ENCODE peak calls at places on chromosomes 5 and 9, in four cellular contexts. One of them, this sample, is unnamed.

GRCh38 chr9:35827486-35827885 is 1.0 kb downstream of the FAM221B start:
- DNase-seq in HEK293T: no peak
- DNase-seq in GM03348: peak
- DNase-seq in HS-27A: peak
- DNase-seq in this sample: no peak

GRCh38 chr9:93083592-93084470 is 12.2 kb upstream of the CARD19 start:
- DNase-seq in HEK293T: no peak
- DNase-seq in GM03348: no peak
- DNase-seq in HS-27A: no peak
- DNase-seq in this sample: no peak

GRCh38 chr5:63958654-63959053 is 3.6 kb downstream of the HTR1A start:
- DNase-seq in HEK293T: no peak
- DNase-seq in GM03348: no peak
- DNase-seq in HS-27A: no peak
- DNase-seq in this sample: no peak

GRCh38 chr5:115349001-115349817 is 52.8 kb upstream of the CCDC112 start:
- DNase-seq in HEK293T: no peak
- DNase-seq in GM03348: peak
- DNase-seq in HS-27A: peak
- DNase-seq in this sample: no peak

GRCh38 chr5:125154321-125154811 is 407.9 kb upstream of the ZNF608 start:
- DNase-seq in HEK293T: no peak
- DNase-seq in GM03348: peak
- DNase-seq in HS-27A: peak
- DNase-seq in this sample: no peak

GRCh38 chr5:30605693-30606268 is 587.7 kb upstream of the CDH6 start:
- DNase-seq in HEK293T: no peak
- DNase-seq in GM03348: no peak
- DNase-seq in HS-27A: no peak
- DNase-seq in this sample: no peak

GRCh38 chr9:80664327-80665210 is 1024.8 kb downstream of the TLE1 start:
- DNase-seq in HEK293T: no peak
- DNase-seq in GM03348: no peak
- DNase-seq in HS-27A: no peak
- DNase-seq in this sample: no peak

GRCh38 chr9:134928796-134929559 is 11.3 kb upstream of the FCN1 start:
- DNase-seq in HEK293T: no peak
- DNase-seq in GM03348: no peak
- DNase-seq in HS-27A: no peak
- DNase-seq in this sample: no peak

GRCh38 chr9:87212563-87213154 is 265.4 kb upstream of the GAS1 start:
- DNase-seq in HEK293T: no peak
- DNase-seq in GM03348: no peak
- DNase-seq in HS-27A: no peak
- DNase-seq in this sample: no peak

GRCh38 chr5:40353442-40353841 is 326.3 kb upstream of the PTGER4 start:
- DNase-seq in HEK293T: no peak
- DNase-seq in GM03348: no peak
- DNase-seq in HS-27A: no peak
- DNase-seq in this sample: no peak

GRCh38 chr5:142545653-142546322 is 140.1 kb downstream of the FGF1 start:
- DNase-seq in HEK293T: no peak
- DNase-seq in GM03348: no peak
- DNase-seq in HS-27A: no peak
- DNase-seq in this sample: no peak

GRCh38 chr9:86175743-86176456 is 76.5 kb upstream of the GOLM1 start:
- DNase-seq in HEK293T: no peak
- DNase-seq in GM03348: no peak
- DNase-seq in HS-27A: no peak
- DNase-seq in this sample: no peak

GRCh38 chr9:81002242-81002641 is 687.1 kb downstream of the TLE1 start:
- DNase-seq in HEK293T: no peak
- DNase-seq in GM03348: no peak
- DNase-seq in HS-27A: no peak
- DNase-seq in this sample: no peak

GRCh38 chr9:15187589-15187988 is 119.4 kb downstream of the TTC39B start:
- DNase-seq in HEK293T: no peak
- DNase-seq in GM03348: no peak
- DNase-seq in HS-27A: no peak
- DNase-seq in this sample: no peak

GRCh38 chr9:107548298-107549142 is 59.0 kb upstream of the KLF4 start:
- DNase-seq in HEK293T: no peak
- DNase-seq in GM03348: peak
- DNase-seq in HS-27A: peak
- DNase-seq in this sample: no peak

GRCh38 chr5:107380654-107381053 is 290.1 kb downstream of the EFNA5 start:
- DNase-seq in HEK293T: no peak
- DNase-seq in GM03348: no peak
- DNase-seq in HS-27A: no peak
- DNase-seq in this sample: no peak

GRCh38 chr9:109766351-109766750 is 13.6 kb upstream of the PALM2AKAP2 start:
- DNase-seq in HEK293T: no peak
- DNase-seq in GM03348: peak
- DNase-seq in HS-27A: no peak
- DNase-seq in this sample: no peak

GRCh38 chr5:59745422-59745863 is 148.1 kb downstream of the PDE4D start:
- DNase-seq in HEK293T: peak
- DNase-seq in GM03348: peak
- DNase-seq in HS-27A: no peak
- DNase-seq in this sample: no peak

GRCh38 chr5:176648467-176649194 is 1.3 kb downstream of the TSPAN17 start:
- DNase-seq in HEK293T: no peak
- DNase-seq in GM03348: no peak
- DNase-seq in HS-27A: no peak
- DNase-seq in this sample: no peak

GRCh38 chr5:73422164-73422563 is 26.4 kb downstream of the FOXD1 start:
- DNase-seq in HEK293T: no peak
- DNase-seq in GM03348: no peak
- DNase-seq in HS-27A: no peak
- DNase-seq in this sample: no peak

GRCh38 chr5:149445739-149446369 is 66.8 kb upstream of the IL17B start:
- DNase-seq in HEK293T: peak
- DNase-seq in GM03348: peak
- DNase-seq in HS-27A: no peak
- DNase-seq in this sample: no peak

GRCh38 chr5:2302169-2302568 is 419.4 kb upstream of the IRX4 start:
- DNase-seq in HEK293T: no peak
- DNase-seq in GM03348: no peak
- DNase-seq in HS-27A: no peak
- DNase-seq in this sample: no peak

GRCh38 chr5:107979900-107980299 is 309.2 kb upstream of the EFNA5 start:
- DNase-seq in HEK293T: no peak
- DNase-seq in GM03348: no peak
- DNase-seq in HS-27A: no peak
- DNase-seq in this sample: no peak

GRCh38 chr5:127561254-127561653 is 43.8 kb downstream of the PRRC1 start:
- DNase-seq in HEK293T: no peak
- DNase-seq in GM03348: peak
- DNase-seq in HS-27A: peak
- DNase-seq in this sample: no peak

GRCh38 chr5:176425791-176426190 is 9.5 kb upstream of the CLTB start:
- DNase-seq in HEK293T: no peak
- DNase-seq in GM03348: no peak
- DNase-seq in HS-27A: no peak
- DNase-seq in this sample: no peak

GRCh38 chr9:137705443-137705863 is 86.6 kb downstream of the EHMT1 start:
- DNase-seq in HEK293T: no peak
- DNase-seq in GM03348: no peak
- DNase-seq in HS-27A: no peak
- DNase-seq in this sample: no peak

GRCh38 chr9:83629433-83630104 is 6.6 kb downstream of the IDNK start:
- DNase-seq in HEK293T: no peak
- DNase-seq in GM03348: no peak
- DNase-seq in HS-27A: no peak
- DNase-seq in this sample: no peak

GRCh38 chr5:103669615-103670014 is 107.0 kb upstream of the NUDT12 start:
- DNase-seq in HEK293T: no peak
- DNase-seq in GM03348: no peak
- DNase-seq in HS-27A: no peak
- DNase-seq in this sample: no peak

GRCh38 chr5:172544371-172545120 is 90.2 kb upstream of the SH3PXD2B start:
- DNase-seq in HEK293T: no peak
- DNase-seq in GM03348: no peak
- DNase-seq in HS-27A: no peak
- DNase-seq in this sample: no peak

GRCh38 chr9:3980771-3981170 is 319.1 kb downstream of the GLIS3 start:
- DNase-seq in HEK293T: no peak
- DNase-seq in GM03348: peak
- DNase-seq in HS-27A: no peak
- DNase-seq in this sample: no peak

GRCh38 chr5:115977988-115978387 is 15.7 kb downstream of the LVRN start:
- DNase-seq in HEK293T: no peak
- DNase-seq in GM03348: peak
- DNase-seq in HS-27A: peak
- DNase-seq in this sample: no peak

GRCh38 chr5:172949426-172949825 is 9.8 kb upstream of the RPL26L1 start:
- DNase-seq in HEK293T: no peak
- DNase-seq in GM03348: no peak
- DNase-seq in HS-27A: no peak
- DNase-seq in this sample: no peak

This sample was measured in NT2/D1.